ENCODE peak calls at places on chromosomes 3 and 15, in five cellular contexts. D is left ventricle myocardium inferior, K is colonic mucosa, P is neuronal stem cell, R is testis. Z is an unnamed sample.

GRCh38 chr15:92879949-92880725 is 20.0 kb upstream of the CHD2 start:
- DNase-seq in D (no peak), P (no peak), R (no peak), K (no peak), Z (no peak)

GRCh38 chr3:35081902-35082301 is 557.4 kb upstream of the ARPP21 start:
- DNase-seq in P (no peak), D (no peak), R (no peak), K (no peak), Z (no peak)

GRCh38 chr3:90016492-90017065 is 909.2 kb downstream of the EPHA3 start:
- DNase-seq in D (no peak), K (no peak), R (no peak), P (no peak), Z (no peak)

GRCh38 chr15:40857601-40858351 is 13.9 kb downstream of the SPINT1 start:
- DNase-seq in R (peak; percentile 75), D (peak; percentile 63), K (peak; percentile 94), P (peak; percentile 75), Z (peak; percentile 94)

GRCh38 chr15:48572823-48573222 is 72.7 kb downstream of the FBN1 start:
- DNase-seq in D (no peak), K (no peak), R (no peak), P (no peak), Z (no peak)

GRCh38 chr15:69729167-69729748 is 276.6 kb downstream of the RPLP1 start:
- DNase-seq in K (peak; percentile 64), D (peak; percentile 29), R (peak; percentile 72), P (no peak), Z (peak; percentile 84)

GRCh38 chr3:129507181-129507831 is 21.1 kb upstream of the RHO start:
- DNase-seq in D (peak; percentile 55), R (no peak), K (no peak), P (no peak), Z (no peak)

GRCh38 chr15:90885432-90886290 is 1.4 kb downstream of the FES start:
- DNase-seq in K (peak; percentile 82), D (peak; percentile 83), R (peak; percentile 71), P (peak; percentile 74), Z (peak; percentile 82)

GRCh38 chr3:156431334-156432121 is 123.4 kb downstream of the SSR3 start:
- DNase-seq in D (no peak), P (no peak), K (no peak), R (no peak), Z (no peak)

GRCh38 chr3:152279474-152279873 is 10.7 kb downstream of the MBNL1 start:
- DNase-seq in K (no peak), R (no peak), P (no peak), D (no peak), Z (no peak)

GRCh38 chr15:70497661-70498060 is 265.7 kb downstream of the UACA start:
- DNase-seq in K (no peak), D (no peak), R (no peak), P (no peak), Z (no peak)

GRCh38 chr3:65548848-65549625 is 489.7 kb downstream of the MAGI1 start:
- DNase-seq in R (peak; percentile 18), D (peak; percentile 45), K (peak; percentile 18), P (peak; percentile 44), Z (peak; percentile 43)

GRCh38 chr15:101020451-101020850 is 101.3 kb downstream of the LRRK1 start:
- DNase-seq in K (peak; percentile 6), R (peak; percentile 7), D (no peak), P (no peak), Z (no peak)

GRCh38 chr3:57998366-57999283 is 9.6 kb upstream of the FLNB start:
- DNase-seq in P (no peak), R (peak; percentile 87), K (peak; percentile 71), D (no peak), Z (no peak)

GRCh38 chr15:58628206-58629057 is 121.1 kb downstream of the ADAM10 start:
- DNase-seq in P (no peak), K (no peak), D (no peak), R (no peak), Z (no peak)

GRCh38 chr3:38998086-38998485 is 53.7 kb downstream of the SCN11A start:
- DNase-seq in P (no peak), D (no peak), R (no peak), K (no peak), Z (no peak)

GRCh38 chr15:64000183-64000710 is 46.0 kb downstream of the DAPK2 start:
- DNase-seq in R (no peak), P (no peak), K (no peak), D (no peak), Z (no peak)

GRCh38 chr3:55453871-55454496 is 33.1 kb downstream of the WNT5A start:
- DNase-seq in P (no peak), D (no peak), R (no peak), K (no peak), Z (no peak)

GRCh38 chr3:10344147-10344943 is 23.4 kb upstream of the SEC13 start:
- DNase-seq in D (no peak), R (peak; percentile 74), K (peak; percentile 34), P (peak; percentile 67), Z (peak; percentile 48)

GRCh38 chr3:24273491-24273890 is 221.2 kb downstream of the THRB start:
- DNase-seq in R (no peak), P (no peak), K (no peak), D (no peak), Z (no peak)

Z was measured in mucosa of descending colon.